ENCODE peak calls at places on chromosomes 12 and 14, in seven cellular contexts. O, Z, D, R, A, Y and F are unnamed samples.

GRCh38 chr12:6214633-6215032 is 14.4 kb downstream of the CD9 start:
- DNase-seq in Y (no peak), D (no peak), A (no peak), Z (no peak), O (no peak), R (no peak), F (no peak)

GRCh38 chr14:90573385-90574105 is 176.7 kb downstream of the CALM1 start:
- DNase-seq in Z (no peak), R (no peak), A (no peak), Y (no peak), D (peak), O (no peak), F (peak)

GRCh38 chr12:64883264-64884163 is 59.1 kb downstream of the TBC1D30 start:
- DNase-seq in Y (no peak), D (no peak), A (no peak), R (no peak), Z (no peak), O (no peak), F (no peak)

GRCh38 chr12:4164591-4165558 is 108.7 kb upstream of the CCND2 start:
- DNase-seq in Y (no peak), R (no peak), Z (peak), A (peak), D (peak), O (peak), F (peak)

GRCh38 chr12:95674631-95675030 is 115.9 kb downstream of the NTN4 start:
- DNase-seq in O (no peak), Z (no peak), A (no peak), D (peak), R (no peak), Y (no peak), F (no peak)

GRCh38 chr12:87140257-87140656 is 884.1 kb upstream of the MGAT4C start:
- DNase-seq in D (no peak), R (no peak), O (no peak), Z (no peak), A (no peak), Y (no peak), F (no peak)

GRCh38 chr12:110046451-110047187 is 1.7 kb downstream of the C12orf76 start:
- DNase-seq in D (no peak), R (no peak), O (no peak), Y (no peak), A (no peak), Z (no peak), F (no peak)

GRCh38 chr14:39641224-39641623 is 209.0 kb upstream of the FBXO33 start:
- DNase-seq in A (no peak), Z (no peak), O (no peak), Y (no peak), D (no peak), R (no peak), F (no peak)

GRCh38 chr14:40317690-40318089 is 885.5 kb upstream of the FBXO33 start:
- DNase-seq in A (no peak), D (no peak), O (no peak), Y (no peak), R (no peak), Z (no peak), F (no peak)

GRCh38 chr12:126114420-126114819 is 1049.2 kb downstream of the AACS start:
- DNase-seq in D (no peak), Z (no peak), Y (no peak), O (no peak), A (no peak), R (no peak), F (no peak)

GRCh38 chr14:53044486-53044885 is 93.6 kb upstream of the FERMT2 start:
- DNase-seq in O (no peak), Z (no peak), A (no peak), D (no peak), R (no peak), Y (no peak), F (no peak)

GRCh38 chr12:109743076-109743910 is 29.7 kb downstream of the FAM222A start:
- DNase-seq in Y (no peak), R (no peak), A (peak), O (peak), Z (peak), D (no peak), F (peak)

GRCh38 chr14:56120091-56120632 is 2.0 kb downstream of the PELI2 start:
- DNase-seq in O (no peak), D (peak), Z (no peak), R (no peak), A (no peak), Y (no peak), F (no peak)

GRCh38 chr12:133081408-133081806 is 684 bp downstream of the ZNF140 start:
- DNase-seq in O (no peak), Z (no peak), Y (peak), R (no peak), A (peak), D (no peak), F (peak)

GRCh38 chr14:85960781-85961180 is 430.8 kb downstream of the FLRT2 start:
- DNase-seq in D (no peak), A (no peak), O (no peak), R (no peak), Z (no peak), Y (no peak), F (no peak)

GRCh38 chr12:57610553-57611115 is 601 bp upstream of the ARHGEF25 start:
- DNase-seq in Y (no peak), O (no peak), D (no peak), A (peak), R (no peak), Z (peak), F (no peak)

GRCh38 chr14:50649691-50650090 is 18.4 kb downstream of the SAV1 start:
- DNase-seq in O (no peak), D (no peak), Z (no peak), Y (no peak), A (no peak), R (no peak), F (no peak)

GRCh38 chr12:127145929-127146789 is 1120.8 kb upstream of the TMEM132C start:
- DNase-seq in Y (no peak), R (peak), D (no peak), A (peak), Z (peak), O (peak), F (peak)

GRCh38 chr14:71579331-71579730 is 352.9 kb upstream of the RGS6 start:
- DNase-seq in A (no peak), Z (no peak), R (no peak), O (no peak), D (no peak), Y (no peak), F (no peak)

GRCh38 chr12:39188689-39189088 is 254.2 kb downstream of the KIF21A start:
- DNase-seq in A (no peak), R (no peak), Y (no peak), O (no peak), D (no peak), Z (no peak), F (no peak)

GRCh38 chr12:15757553-15758255 is 31.5 kb downstream of the EPS8 start:
- DNase-seq in Z (no peak), O (peak), R (peak), A (peak), Y (peak), D (no peak), F (peak)

GRCh38 chr12:132766380-132767085 is 4.9 kb upstream of the ANKLE2 start:
- DNase-seq in Y (peak), A (no peak), Z (peak), R (no peak), O (peak), D (peak), F (peak)

GRCh38 chr12:82904219-82904795 is 217.6 kb downstream of the TMTC2 start:
- DNase-seq in Y (no peak), Z (no peak), O (no peak), A (no peak), D (no peak), R (no peak), F (no peak)

GRCh38 chr14:30354439-30354838 is 204.5 kb upstream of the G2E3 start:
- DNase-seq in R (no peak), A (no peak), Y (no peak), Z (no peak), O (no peak), D (no peak), F (no peak)

GRCh38 chr12:3241621-3242020 is 164.4 kb downstream of the TSPAN9 start:
- DNase-seq in Z (peak), D (no peak), R (no peak), O (peak), Y (no peak), A (no peak), F (no peak)

GRCh38 chr12:108299516-108299915 is 39.6 kb downstream of the CMKLR1 start:
- DNase-seq in D (no peak), O (no peak), Z (no peak), Y (no peak), R (no peak), A (no peak), F (no peak)

GRCh38 chr12:111826982-111827381 is 15.0 kb upstream of the MAPKAPK5 start:
- DNase-seq in R (no peak), D (no peak), A (no peak), Y (no peak), O (no peak), Z (no peak), F (peak)

GRCh38 chr14:99472937-99473336 is 7.7 kb downstream of the SETD3 start:
- DNase-seq in Z (no peak), R (no peak), D (no peak), A (no peak), Y (no peak), O (no peak), F (no peak)

GRCh38 chr12:79344855-79345840 is 345.6 kb downstream of the PAWR start:
- DNase-seq in R (peak), D (peak), Y (no peak), A (no peak), Z (no peak), O (peak), F (peak)

GRCh38 chr12:1666685-1667162 is 24.1 kb upstream of the ADIPOR2 start:
- DNase-seq in Y (no peak), D (peak), Z (no peak), O (no peak), A (no peak), R (no peak), F (no peak)
- TF ChIP-seq POLR2A in Y (no peak), D (no peak), Z (no peak), O (no peak), A (no peak), R (no peak), F (no peak)

DNA sequence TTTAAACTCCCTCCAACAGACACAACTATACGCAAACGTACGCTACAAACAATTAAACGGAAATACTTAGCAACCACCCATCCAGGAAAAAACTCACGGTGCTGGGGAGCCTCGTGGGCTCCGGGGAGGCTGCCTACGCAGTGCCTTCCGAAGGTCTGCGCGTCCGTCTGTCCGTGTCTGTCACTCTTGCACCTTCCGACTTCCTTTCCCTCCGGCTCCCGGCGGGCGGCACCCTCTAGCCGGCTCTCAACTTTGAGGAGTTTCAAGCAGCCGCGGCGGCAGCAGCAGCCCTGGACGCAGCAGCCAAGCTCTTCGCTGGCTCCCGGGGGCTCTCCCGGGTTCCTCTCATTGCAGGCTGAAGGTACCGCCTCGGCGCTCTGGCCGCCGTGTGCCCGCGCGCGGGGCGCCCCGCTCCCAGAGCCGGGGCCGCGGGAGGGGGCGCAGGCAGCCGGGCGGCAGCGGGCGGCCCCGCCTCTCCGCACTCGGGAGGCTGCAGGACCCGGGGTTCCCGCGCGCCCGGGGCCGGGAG is at the start of gene PCED1B:
- DNase-seq in A (peak), O (peak), D (peak), Z (peak), Y (peak), R (no peak), F (peak)
- TF ChIP-seq POLR2A in A (peak), O (no peak), D (no peak), Z (no peak), Y (no peak), R (no peak), F (peak)

DNA sequence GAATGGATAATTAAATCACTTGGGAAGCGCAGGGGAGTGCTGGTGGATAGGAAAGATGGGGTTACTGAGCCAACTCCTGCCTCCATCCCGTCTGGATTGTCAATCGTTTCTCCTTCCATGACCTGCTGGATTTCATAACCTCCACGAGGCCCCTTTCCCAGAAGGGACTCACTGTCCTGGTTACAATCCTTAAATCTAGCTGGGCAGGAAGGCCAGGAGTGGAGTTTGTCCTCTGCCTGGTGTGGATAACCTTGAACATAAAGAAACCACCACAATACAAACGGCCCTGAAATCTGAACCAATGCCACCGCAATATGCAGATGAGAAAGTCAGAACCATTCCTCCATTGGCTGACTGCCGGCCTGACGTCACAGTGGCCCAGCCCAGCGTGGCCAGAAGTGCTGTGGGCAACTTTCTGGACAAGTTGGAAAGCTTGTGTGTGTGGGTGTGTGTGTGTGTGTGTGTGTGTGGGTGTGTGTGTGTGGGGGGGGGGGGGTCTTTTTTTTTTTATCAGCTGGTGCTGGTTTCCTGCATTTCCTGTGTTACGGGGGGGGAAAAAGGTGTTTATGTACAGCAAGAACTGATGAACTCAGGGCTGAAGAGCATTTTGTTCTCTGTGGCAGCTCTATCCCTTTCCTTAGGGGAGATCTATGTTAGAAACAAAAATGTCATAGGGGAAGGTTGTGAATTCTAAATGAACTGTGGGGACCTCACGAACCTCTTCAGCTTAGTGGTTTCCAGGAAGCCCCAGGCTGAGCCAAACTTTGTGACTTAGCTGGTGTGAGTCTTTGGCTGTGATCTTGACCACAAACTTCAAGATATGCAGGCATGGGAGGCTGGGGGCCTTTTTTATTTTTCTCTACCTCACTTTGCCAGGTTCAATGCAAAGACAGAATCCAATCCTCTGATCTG is 81.6 kb upstream of the MED13L start:
- DNase-seq in O (peak), Y (peak), Z (peak), R (peak), D (peak), A (peak), F (peak)
- TF ChIP-seq POLR2A in O (no peak), Y (no peak), Z (no peak), R (no peak), D (peak), A (no peak), F (no peak)

DNA sequence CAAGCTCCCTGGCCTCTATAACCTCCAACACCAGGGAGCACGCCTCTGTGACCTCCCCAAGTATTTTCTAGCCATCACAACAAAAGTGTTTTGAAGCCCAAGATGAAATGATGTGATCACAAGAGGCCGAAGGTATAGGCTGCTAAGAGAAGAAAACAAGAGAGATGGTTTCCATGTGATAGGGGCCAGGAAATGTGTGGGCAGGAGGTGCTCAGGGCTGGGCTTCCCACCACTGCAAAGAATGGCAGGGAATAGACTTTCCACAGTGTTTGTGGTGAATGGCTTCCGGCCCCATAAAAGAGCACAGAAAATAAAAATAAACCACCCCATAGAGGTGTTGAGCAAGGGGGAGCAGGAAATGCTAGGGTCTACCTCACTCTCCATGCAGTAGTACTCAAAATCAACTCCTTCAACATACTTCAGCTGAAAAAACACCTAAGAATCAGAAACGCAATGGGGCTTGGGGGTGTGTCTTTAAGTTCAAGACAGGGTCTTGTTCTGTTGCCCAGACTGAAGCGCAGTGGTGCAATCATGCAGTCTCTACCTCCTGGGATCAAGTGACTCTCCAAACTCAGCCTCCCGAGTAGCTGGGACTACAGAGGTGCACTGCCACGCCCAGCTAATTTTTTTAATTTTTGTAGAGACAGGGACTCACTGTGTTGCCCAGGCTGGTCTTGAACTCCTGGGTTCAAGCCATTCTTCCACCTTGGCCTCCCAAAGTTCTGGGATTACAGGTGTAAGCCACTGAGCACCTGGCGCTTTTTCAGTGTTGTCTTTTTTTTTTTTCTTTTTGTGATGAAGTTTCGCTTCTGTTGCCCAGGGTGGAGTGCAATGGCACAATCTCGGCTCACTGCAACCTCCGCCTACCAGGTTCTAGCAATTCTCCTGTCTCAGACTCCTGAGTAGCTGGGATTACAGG is 27.1 kb downstream of the DAD1 start:
- DNase-seq in A (no peak), R (no peak), D (peak), O (peak), Y (no peak), Z (no peak), F (no peak)
- TF ChIP-seq POLR2A in A (no peak), R (no peak), D (no peak), O (no peak), Y (no peak), Z (no peak), F (no peak)